ENCODE peak calls at places on chromosomes 12 and 14, in ten cellular contexts. H is upper lobe of left lung, B is Panc1, V is GM12878, F is sigmoid colon, Z is breast epithelium, K is GM23338, T is HepG2, M is prostate gland, A is suprapubic skin. Y is an unnamed sample.

GRCh38 chr12:82627799-82628198 is 58.9 kb upstream of the TMTC2 start:
- DNase-seq in H (no peak), B (no peak), V (no peak), F (no peak), Z (no peak), K (peak; percentile 73), T (peak; percentile 21), M (no peak), A (no peak), Y (no peak)

GRCh38 chr14:68238956-68239355 is 419.4 kb downstream of the RAD51B start:
- DNase-seq in H (no peak), B (no peak), V (no peak), F (no peak), Z (no peak), K (no peak), T (no peak), M (no peak), A (no peak), Y (no peak)

GRCh38 chr12:114245555-114245954 is 160.4 kb downstream of the TBX5 start:
- DNase-seq in H (no peak), B (no peak), V (no peak), F (no peak), Z (no peak), K (peak; percentile 84), T (no peak), M (no peak), A (no peak), Y (no peak)

GRCh38 chr12:39372204-39372925 is 70.6 kb downstream of the KIF21A start:
- DNase-seq in H (no peak), B (no peak), V (no peak), F (no peak), Z (no peak), K (no peak), T (no peak), M (no peak), A (no peak), Y (no peak)

GRCh38 chr12:47954058-47954457 is 9.3 kb upstream of the TMEM106C start:
- DNase-seq in H (peak; percentile 40), B (no peak), V (no peak), F (peak; percentile 45), Z (peak; percentile 14), K (no peak), T (no peak), M (no peak), A (no peak), Y (no peak)

GRCh38 chr14:52949711-52950409 is 990 bp downstream of the FERMT2 start:
- DNase-seq in H (no peak), B (no peak), V (no peak), F (no peak), Z (no peak), K (no peak), T (peak; percentile 44), M (peak; percentile 47), A (no peak), Y (no peak)

GRCh38 chr12:68905731-68906130 is 27.2 kb downstream of the CPM start:
- DNase-seq in H (no peak), B (no peak), V (no peak), F (no peak), Z (no peak), K (no peak), T (no peak), M (no peak), A (no peak), Y (no peak)

GRCh38 chr12:43914923-43915468 is 79.1 kb downstream of the TMEM117 start:
- DNase-seq in H (no peak), B (no peak), V (no peak), F (no peak), Z (no peak), K (peak; percentile 63), T (peak; percentile 10), M (no peak), A (no peak), Y (no peak)

GRCh38 chr12:113723631-113724030 is 242.5 kb downstream of the RBM19 start:
- DNase-seq in H (no peak), B (no peak), V (no peak), F (no peak), Z (no peak), K (no peak), T (no peak), M (no peak), A (no peak), Y (no peak)

GRCh38 chr12:58302487-58303011 is 361.2 kb downstream of the ATP23 start:
- DNase-seq in H (no peak), B (no peak), V (no peak), F (no peak), Z (no peak), K (peak; percentile 22), T (no peak), M (peak; percentile 11), A (no peak), Y (no peak)

GRCh38 chr12:53098354-53098981 is 1.0 kb downstream of the IGFBP6 start:
- DNase-seq in H (no peak), B (no peak), V (no peak), F (peak; percentile 86), Z (no peak), K (peak; percentile 34), T (no peak), M (no peak), A (peak; percentile 65), Y (no peak)

GRCh38 chr14:86022031-86022629 is 492.2 kb downstream of the FLRT2 start:
- DNase-seq in H (no peak), B (no peak), V (no peak), F (no peak), Z (no peak), K (no peak), T (no peak), M (no peak), A (no peak), Y (no peak)

GRCh38 chr14:93045965-93046695 is 69.6 kb downstream of the ITPK1 start:
- DNase-seq in H (no peak), B (no peak), V (no peak), F (no peak), Z (no peak), K (no peak), T (no peak), M (no peak), A (no peak), Y (no peak)

GRCh38 chr14:71187633-71188356 is 280.5 kb downstream of the PCNX1 start:
- DNase-seq in H (no peak), B (no peak), V (no peak), F (no peak), Z (no peak), K (peak; percentile 64), T (no peak), M (no peak), A (no peak), Y (no peak)

DNA sequence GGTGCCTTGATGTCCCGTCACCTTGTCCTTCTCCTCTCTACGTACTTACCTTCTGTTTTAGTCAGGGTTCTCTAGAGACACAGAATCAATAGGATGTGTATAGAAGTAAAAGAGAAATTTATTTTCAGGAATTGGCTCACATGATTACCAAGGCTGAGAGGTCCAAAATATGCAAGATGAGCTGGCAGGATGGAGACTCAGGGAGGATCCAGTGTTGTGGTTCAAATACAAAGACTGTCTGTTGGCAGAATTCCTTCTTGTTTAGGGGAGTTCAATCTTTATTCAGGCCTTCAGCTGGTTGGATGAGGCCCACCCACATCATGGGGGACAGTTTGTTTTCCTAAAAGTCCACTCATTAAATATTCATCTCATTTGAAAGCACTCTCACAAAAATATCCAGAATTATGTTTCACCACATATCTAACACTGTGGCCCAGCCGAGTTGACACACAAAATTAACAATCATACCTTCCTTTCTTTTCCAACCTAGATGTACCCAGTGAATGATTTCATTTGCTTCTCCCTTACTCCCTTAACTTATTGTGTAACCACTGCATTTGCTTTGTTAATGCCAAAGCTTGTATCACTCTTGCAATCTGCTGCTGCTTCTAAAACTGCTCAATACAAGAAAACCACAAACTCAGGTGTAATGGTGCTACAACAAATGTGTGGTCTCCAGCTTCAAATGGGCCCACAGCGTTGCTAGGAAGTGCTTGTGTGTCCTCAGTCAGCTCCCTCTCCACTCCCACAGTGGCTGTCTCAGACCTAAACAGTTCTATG is 195.4 kb upstream of the ARHGAP5 start:
- DNase-seq in H (no peak), B (no peak), V (no peak), F (no peak), Z (no peak), K (no peak), T (no peak), M (no peak), A (no peak), Y (no peak)
- TF ChIP-seq POLR2AphosphoS5 in H (no peak), B (no peak), V (no peak), F (no peak), Z (no peak), K (no peak), T (no peak), M (no peak), A (no peak), Y (no peak)

GRCh38 chr14:77342726-77343397 is 22.0 kb downstream of the GSTZ1 start:
- DNase-seq in H (no peak), B (no peak), V (no peak), F (no peak), Z (no peak), K (no peak), T (no peak), M (no peak), A (no peak), Y (no peak)

GRCh38 chr14:77340389-77340788 is 19.6 kb downstream of the GSTZ1 start:
- DNase-seq in H (no peak), B (no peak), V (no peak), F (no peak), Z (no peak), K (no peak), T (no peak), M (no peak), A (no peak), Y (no peak)

GRCh38 chr14:77338332-77338731 is 17.5 kb downstream of the GSTZ1 start:
- DNase-seq in H (no peak), B (no peak), V (no peak), F (no peak), Z (no peak), K (peak; percentile 76), T (no peak), M (no peak), A (no peak), Y (no peak)

GRCh38 chr14:77337880-77338279 is 17.0 kb downstream of the GSTZ1 start:
- DNase-seq in H (no peak), B (no peak), V (no peak), F (no peak), Z (no peak), K (peak; percentile 49), T (no peak), M (no peak), A (no peak), Y (no peak)

GRCh38 chr14:77339407-77339806 is 18.6 kb downstream of the GSTZ1 start:
- DNase-seq in H (no peak), B (no peak), V (no peak), F (no peak), Z (no peak), K (no peak), T (no peak), M (no peak), A (no peak), Y (no peak)
- H3K4me1 ChIP-seq in H (no peaks in the 10 kb centered on the region), B (no peaks in the 10 kb centered on the region), V (no peaks in the 10 kb centered on the region), F (no peaks in the 10 kb centered on the region), Z (no peaks in the 10 kb centered on the region), K (peaks cover 51% of the 10 kb centered on the region), T (peaks cover 13% of the 10 kb centered on the region), M (no peaks in the 10 kb centered on the region), A (no peaks in the 10 kb centered on the region), Y (no peaks in the 10 kb centered on the region)

GRCh38 chr12:64270411-64270810 is 48.3 kb upstream of the KICS2 start:
- DNase-seq in H (no peak), B (no peak), V (no peak), F (no peak), Z (no peak), K (no peak), T (no peak), M (no peak), A (no peak), Y (no peak)
- TF ChIP-seq POLR2AphosphoS5 in H (no peak), B (no peak), V (no peak), F (no peak), Z (no peak), K (no peak), T (no peak), M (no peak), A (no peak), Y (no peak)

GRCh38 chr12:130871286-130872178 is at the start of gene RAN:
- DNase-seq in H (peak; percentile 99), B (peak; percentile 32), V (peak; percentile 67), F (peak; percentile 96), Z (peak; percentile 85), K (peak; percentile 86), T (peak; percentile 78), M (peak; percentile 87), A (peak; percentile 92), Y (peak; percentile 94)
- H3K4me1 ChIP-seq in H (peaks cover 21% of the 10 kb centered on the region), B (peaks cover 25% of the 10 kb centered on the region), V (peaks cover 7% of the 10 kb centered on the region), F (peaks cover 33% of the 10 kb centered on the region), Z (peaks cover 7% of the 10 kb centered on the region), K (peaks cover 37% of the 10 kb centered on the region), T (peaks cover 71% of the 10 kb centered on the region), M (no peaks in the 10 kb centered on the region), A (peaks cover 27% of the 10 kb centered on the region), Y (peaks cover 16% of the 10 kb centered on the region)

Y was measured in esophagus muscularis mucosa.